ENCODE peak calls at places on chromosome 20, in five cellular contexts. N is neural progenitor cell, P is ovary, W is NCI-H510A treated with DMSO at 0.1 percent for 48 hours, A is hippocampal formation. R is an unnamed sample.

GRCh38 chr20:21147593-21147992 is 21.7 kb downstream of the KIZ start:
- DNase-seq in W (no peak), A (no peak), N (no peak), P (no peak), R (no peak)

GRCh38 chr20:49747707-49748524 is 34.2 kb upstream of the B4GALT5 start:
- DNase-seq in A (peak; percentile 39), N (no peak), P (peak; percentile 94), W (no peak), R (peak; percentile 28)

GRCh38 chr20:19815553-19815991 is 57.5 kb downstream of the RIN2 start:
- DNase-seq in P (no peak), N (no peak), W (no peak), A (no peak), R (no peak)

GRCh38 chr20:17843246-17844132 is 125.1 kb downstream of the SNX5 start:
- DNase-seq in N (no peak), A (no peak), P (peak; percentile 63), W (no peak), R (no peak)

GRCh38 chr20:50475879-50476292 is 34.3 kb upstream of the PTPN1 start:
- DNase-seq in W (no peak), A (no peak), N (no peak), P (peak; percentile 77), R (no peak)

GRCh38 chr20:61449057-61449456 is 197.0 kb downstream of the CDH4 start:
- DNase-seq in A (no peak), N (no peak), P (no peak), W (no peak), R (no peak)

GRCh38 chr20:62161347-62161746 is 17.8 kb downstream of the SS18L1 start:
- DNase-seq in P (no peak), A (no peak), N (no peak), W (no peak), R (no peak)

GRCh38 chr20:23242104-23242503 is 108.5 kb upstream of the NXT1 start:
- DNase-seq in W (peak; percentile 27), A (no peak), P (no peak), N (no peak), R (no peak)

GRCh38 chr20:41306061-41306727 is 11.3 kb downstream of the ZHX3 start:
- DNase-seq in N (no peak), W (no peak), A (no peak), P (no peak), R (no peak)

GRCh38 chr20:8721098-8721497 is 347.8 kb upstream of the PLCB4 start:
- DNase-seq in N (peak; percentile 71), A (peak; percentile 8), P (no peak), W (peak; percentile 93), R (peak; percentile 42)

GRCh38 chr20:33832113-33832853 is 21.1 kb downstream of the CHMP4B start:
- DNase-seq in N (peak; percentile 61), W (no peak), P (peak; percentile 47), A (peak; percentile 31), R (no peak)

GRCh38 chr20:17936791-17937687 is 31.6 kb downstream of the SNX5 start:
- DNase-seq in W (no peak), N (no peak), A (no peak), P (peak; percentile 71), R (no peak)

GRCh38 chr20:57601737-57602136 is 18.5 kb downstream of the ZBP1 start:
- DNase-seq in P (no peak), N (no peak), W (no peak), A (no peak), R (no peak)

GRCh38 chr20:19706463-19706862 is 51.6 kb upstream of the RIN2 start:
- DNase-seq in W (no peak), N (no peak), P (no peak), A (peak; percentile 3), R (no peak)

GRCh38 chr20:51321343-51322163 is 221.0 kb downstream of the NFATC2 start:
- DNase-seq in N (no peak), P (no peak), A (no peak), W (no peak), R (no peak)

GRCh38 chr20:382291-383115 is 1.9 kb downstream of the TRIB3 start:
- DNase-seq in N (no peak), A (no peak), W (no peak), P (no peak), R (no peak)

GRCh38 chr20:30815577-30816181 is 441.8 kb upstream of the DEFB115 start:
- DNase-seq in P (no peak), A (no peak), W (no peak), N (no peak), R (no peak)

GRCh38 chr20:44533928-44534327 is 12.1 kb upstream of the SERINC3 start:
- DNase-seq in W (no peak), A (no peak), P (no peak), N (no peak), R (no peak)

GRCh38 chr20:21162631-21163030 is 36.7 kb downstream of the KIZ start:
- DNase-seq in A (no peak), P (no peak), N (no peak), W (no peak), R (no peak)

GRCh38 chr20:49288250-49288751 is 10.4 kb upstream of the ZNFX1 start:
- DNase-seq in N (no peak), W (no peak), P (no peak), A (no peak), R (no peak)

GRCh38 chr20:35007891-35008290 is 52.2 kb downstream of the MYH7B start:
- DNase-seq in W (no peak), N (no peak), P (no peak), A (no peak), R (no peak)

GRCh38 chr20:1637755-1638154 is 17.9 kb upstream of the SIRPB1 start:
- DNase-seq in A (no peak), P (no peak), W (no peak), N (no peak), R (no peak)

GRCh38 chr20:52033313-52033712 is 158.3 kb downstream of the ZFP64 start:
- DNase-seq in N (no peak), W (no peak), P (no peak), A (no peak), R (no peak)

GRCh38 chr20:41426361-41426900 is 59.8 kb upstream of the EMILIN3 start:
- DNase-seq in A (no peak), W (no peak), N (no peak), P (no peak), R (no peak)

GRCh38 chr20:53255102-53255710 is 283.0 kb downstream of the TSHZ2 start:
- DNase-seq in W (no peak), A (no peak), N (no peak), P (no peak), R (no peak)

GRCh38 chr20:53631909-53632662 is 38.4 kb upstream of the ZNF217 start:
- DNase-seq in P (no peak), W (no peak), A (no peak), N (no peak), R (no peak)

GRCh38 chr20:22582960-22583772 is 1.2 kb downstream of the FOXA2 start:
- DNase-seq in P (no peak), W (no peak), A (no peak), N (peak; percentile 66), R (no peak)

GRCh38 chr20:11174861-11175260 is 501.1 kb upstream of the JAG1 start:
- DNase-seq in A (no peak), W (no peak), P (no peak), N (no peak), R (no peak)

GRCh38 chr20:62980970-62981369 is 25.8 kb downstream of the BHLHE23 start:
- DNase-seq in A (no peak), P (no peak), N (peak; percentile 69), W (no peak), R (no peak)

GRCh38 chr20:19823971-19824370 is 65.9 kb downstream of the RIN2 start:
- DNase-seq in W (no peak), P (no peak), N (no peak), A (no peak), R (no peak)

GRCh38 chr20:59482581-59483187 is 121.7 kb upstream of the PHACTR3 start:
- DNase-seq in W (no peak), P (no peak), N (no peak), A (no peak), R (no peak)